ENCODE peak calls at places on chromosome 6, in six cellular contexts. One of them, this sample, is unnamed.

GRCh38 chr6:22151892-22152291 is 144.9 kb downstream of the PRL start:
- DNase-seq in glutamatergic neuron: no peak
- DNase-seq in BE2C: no peak
- DNase-seq in kidney epithelial cell: no peak
- DNase-seq in mammary epithelial cell: no peak
- DNase-seq in IMR-90: no peak
- DNase-seq in this sample: no peak

GRCh38 chr6:157325069-157325805 is 1.9 kb upstream of the TMEM242 start:
- DNase-seq in kidney epithelial cell: no peak
- DNase-seq in BE2C: no peak
- DNase-seq in glutamatergic neuron: no peak
- DNase-seq in mammary epithelial cell: peak; percentile 55
- DNase-seq in IMR-90: peak; percentile 63
- DNase-seq in this sample: no peak

GRCh38 chr6:90442366-90442765 is 144.5 kb downstream of the MAP3K7 start:
- DNase-seq in BE2C: no peak
- DNase-seq in mammary epithelial cell: no peak
- DNase-seq in kidney epithelial cell: no peak
- DNase-seq in glutamatergic neuron: no peak
- DNase-seq in IMR-90: peak; percentile 22
- DNase-seq in this sample: no peak

GRCh38 chr6:143233563-143234285 is 173.0 kb downstream of the AIG1 start:
- DNase-seq in glutamatergic neuron: no peak
- DNase-seq in mammary epithelial cell: no peak
- DNase-seq in IMR-90: no peak
- DNase-seq in BE2C: no peak
- DNase-seq in kidney epithelial cell: no peak
- DNase-seq in this sample: no peak

GRCh38 chr6:6758915-6759654 is 170.6 kb downstream of the LY86 start:
- DNase-seq in glutamatergic neuron: peak; percentile 62
- DNase-seq in kidney epithelial cell: peak; percentile 26
- DNase-seq in IMR-90: peak; percentile 61
- DNase-seq in BE2C: peak; percentile 51
- DNase-seq in mammary epithelial cell: peak; percentile 23
- DNase-seq in this sample: peak; percentile 53

GRCh38 chr6:155183095-155183494 is 80.7 kb upstream of the CLDN20 start:
- DNase-seq in mammary epithelial cell: no peak
- DNase-seq in glutamatergic neuron: no peak
- DNase-seq in IMR-90: no peak
- DNase-seq in kidney epithelial cell: no peak
- DNase-seq in BE2C: no peak
- DNase-seq in this sample: no peak

GRCh38 chr6:52534966-52535390 is 41.9 kb downstream of the TRAM2 start:
- DNase-seq in glutamatergic neuron: no peak
- DNase-seq in BE2C: no peak
- DNase-seq in IMR-90: no peak
- DNase-seq in mammary epithelial cell: no peak
- DNase-seq in kidney epithelial cell: no peak
- DNase-seq in this sample: no peak

GRCh38 chr6:94785514-94785913 is 791.8 kb upstream of the MANEA start:
- DNase-seq in IMR-90: no peak
- DNase-seq in mammary epithelial cell: no peak
- DNase-seq in BE2C: no peak
- DNase-seq in kidney epithelial cell: no peak
- DNase-seq in glutamatergic neuron: no peak
- DNase-seq in this sample: no peak

GRCh38 chr6:37845026-37845911 is 25.7 kb downstream of the ZFAND3 start:
- DNase-seq in BE2C: no peak
- DNase-seq in glutamatergic neuron: no peak
- DNase-seq in IMR-90: no peak
- DNase-seq in kidney epithelial cell: no peak
- DNase-seq in mammary epithelial cell: peak; percentile 15
- DNase-seq in this sample: no peak

GRCh38 chr6:6875818-6876470 is 231.8 kb upstream of the RREB1 start:
- DNase-seq in IMR-90: peak; percentile 80
- DNase-seq in BE2C: no peak
- DNase-seq in kidney epithelial cell: peak; percentile 69
- DNase-seq in glutamatergic neuron: no peak
- DNase-seq in mammary epithelial cell: peak; percentile 71
- DNase-seq in this sample: peak; percentile 78

GRCh38 chr6:41672016-41672415 is 33.7 kb downstream of the MDFI start:
- DNase-seq in BE2C: no peak
- DNase-seq in mammary epithelial cell: no peak
- DNase-seq in kidney epithelial cell: no peak
- DNase-seq in glutamatergic neuron: no peak
- DNase-seq in IMR-90: no peak
- DNase-seq in this sample: no peak
- TF ChIP-seq CTCF in BE2C: no peak
- TF ChIP-seq CTCF in mammary epithelial cell: no peak
- TF ChIP-seq CTCF in kidney epithelial cell: no peak
- TF ChIP-seq CTCF in glutamatergic neuron: no peak
- TF ChIP-seq CTCF in IMR-90: no peak
- TF ChIP-seq CTCF in this sample: no peak

DNA sequence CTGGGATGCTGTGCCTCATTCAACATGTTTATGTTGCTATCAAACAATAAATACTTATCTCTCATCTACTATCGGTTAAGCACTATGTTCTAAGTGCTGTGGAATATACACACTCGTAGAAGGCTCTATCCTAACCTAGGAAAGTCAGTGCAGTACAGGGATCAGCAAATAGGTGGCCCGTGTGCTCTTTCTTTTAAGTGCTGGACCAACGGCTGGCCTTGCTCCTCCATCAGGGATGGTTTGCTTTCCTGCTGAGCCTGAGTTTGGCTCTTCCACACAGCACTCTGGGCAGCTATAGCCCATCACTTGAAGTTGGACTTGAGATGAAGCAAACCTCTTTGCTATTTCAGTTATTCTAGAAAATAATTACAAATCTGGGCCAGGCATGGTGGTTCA is 66.9 kb upstream of the KCNK16 start:
- DNase-seq in kidney epithelial cell: no peak
- DNase-seq in mammary epithelial cell: no peak
- DNase-seq in glutamatergic neuron: no peak
- DNase-seq in IMR-90: no peak
- DNase-seq in BE2C: no peak
- DNase-seq in this sample: peak; percentile 17
- TF ChIP-seq CTCF in kidney epithelial cell: peak; percentile 21
- TF ChIP-seq CTCF in mammary epithelial cell: peak; percentile 30
- TF ChIP-seq CTCF in glutamatergic neuron: no peak
- TF ChIP-seq CTCF in IMR-90: no peak
- TF ChIP-seq CTCF in BE2C: peak; percentile 17
- TF ChIP-seq CTCF in this sample: no peak

GRCh38 chr6:166419268-166419667 is 36.5 kb upstream of the MPC1 start:
- DNase-seq in mammary epithelial cell: peak; percentile 76
- DNase-seq in IMR-90: peak; percentile 47
- DNase-seq in kidney epithelial cell: peak; percentile 29
- DNase-seq in glutamatergic neuron: no peak
- DNase-seq in BE2C: no peak
- DNase-seq in this sample: peak; percentile 43

GRCh38 chr6:166419717-166420116 is 37.0 kb upstream of the MPC1 start:
- DNase-seq in mammary epithelial cell: no peak
- DNase-seq in kidney epithelial cell: no peak
- DNase-seq in glutamatergic neuron: no peak
- DNase-seq in BE2C: no peak
- DNase-seq in IMR-90: no peak
- DNase-seq in this sample: no peak

GRCh38 chr6:166422201-166422940 is 39.6 kb upstream of the MPC1 start:
- DNase-seq in IMR-90: no peak
- DNase-seq in BE2C: no peak
- DNase-seq in glutamatergic neuron: no peak
- DNase-seq in mammary epithelial cell: no peak
- DNase-seq in kidney epithelial cell: no peak
- DNase-seq in this sample: no peak

GRCh38 chr6:166418691-166419143 is 36.0 kb upstream of the MPC1 start:
- DNase-seq in IMR-90: no peak
- DNase-seq in BE2C: no peak
- DNase-seq in mammary epithelial cell: no peak
- DNase-seq in kidney epithelial cell: no peak
- DNase-seq in glutamatergic neuron: no peak
- DNase-seq in this sample: no peak

DNA sequence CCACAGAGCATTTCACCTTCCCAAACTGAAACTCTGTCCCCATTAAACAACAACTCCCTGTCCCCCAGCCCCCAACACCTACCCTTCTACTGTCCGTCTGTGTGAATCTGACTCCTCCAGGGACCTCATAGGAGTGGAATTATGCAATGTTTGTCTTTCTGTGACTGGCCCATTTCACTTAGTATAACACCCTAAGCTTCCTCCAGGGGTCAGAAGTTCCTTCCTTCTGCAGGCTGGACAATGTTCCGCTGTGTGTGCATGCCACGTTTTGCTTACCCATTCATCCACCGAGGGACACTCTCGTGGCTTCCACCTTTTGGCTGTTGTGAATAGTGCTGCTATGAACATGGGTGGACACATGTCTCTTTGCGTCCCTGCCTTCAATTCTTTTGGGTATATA is 37.6 kb upstream of the MPC1 start:
- DNase-seq in mammary epithelial cell: no peak
- DNase-seq in BE2C: no peak
- DNase-seq in IMR-90: peak; percentile 21
- DNase-seq in glutamatergic neuron: no peak
- DNase-seq in kidney epithelial cell: no peak
- DNase-seq in this sample: peak; percentile 28
- TF ChIP-seq CTCF in mammary epithelial cell: peak; percentile 7
- TF ChIP-seq CTCF in BE2C: peak; percentile 29
- TF ChIP-seq CTCF in IMR-90: no peak
- TF ChIP-seq CTCF in glutamatergic neuron: no peak
- TF ChIP-seq CTCF in kidney epithelial cell: no peak
- TF ChIP-seq CTCF in this sample: no peak

GRCh38 chr6:125953502-125953875 is 3.1 kb upstream of the HINT3 start:
- DNase-seq in mammary epithelial cell: peak; percentile 48
- DNase-seq in IMR-90: no peak
- DNase-seq in kidney epithelial cell: no peak
- DNase-seq in glutamatergic neuron: peak; percentile 15
- DNase-seq in BE2C: peak; percentile 51
- DNase-seq in this sample: peak; percentile 64
- TF ChIP-seq CTCF in mammary epithelial cell: peak; percentile 79
- TF ChIP-seq CTCF in IMR-90: peak; percentile 28
- TF ChIP-seq CTCF in kidney epithelial cell: peak; percentile 46
- TF ChIP-seq CTCF in glutamatergic neuron: no peak
- TF ChIP-seq CTCF in BE2C: peak; percentile 49
- TF ChIP-seq CTCF in this sample: peak; percentile 38

DNA sequence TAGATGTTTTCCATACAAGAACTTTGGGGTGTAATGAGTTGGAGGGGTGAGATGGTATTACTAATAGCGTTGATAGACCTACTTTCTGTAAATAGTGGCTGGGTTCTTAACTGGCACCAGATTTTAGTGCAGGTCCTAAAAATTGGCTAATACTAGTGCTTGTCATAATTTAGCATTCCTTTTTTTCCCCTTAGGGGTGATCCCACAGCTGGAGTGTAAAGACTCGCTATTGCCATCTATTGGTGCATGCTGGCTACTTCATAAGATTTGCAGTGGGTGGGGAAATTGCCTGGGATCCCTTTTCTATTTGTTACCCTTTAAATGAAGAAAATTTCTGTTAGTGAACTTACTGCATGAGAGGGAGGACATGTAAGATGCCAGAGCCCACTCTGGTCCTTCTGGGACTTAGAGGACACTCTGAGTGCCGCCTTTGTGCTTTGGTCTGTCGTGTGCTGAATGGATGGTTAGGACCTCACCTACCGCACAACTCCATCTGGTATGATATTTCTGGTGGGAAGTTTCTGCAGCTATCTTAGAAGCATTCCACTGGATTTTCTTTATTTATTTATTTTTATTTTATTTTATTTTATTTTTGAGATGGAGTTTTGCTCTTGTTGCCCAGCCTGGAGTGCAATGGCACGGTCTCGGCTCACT is 195.5 kb downstream of the JARID2 start:
- DNase-seq in mammary epithelial cell: peak; percentile 50
- DNase-seq in IMR-90: peak; percentile 78
- DNase-seq in glutamatergic neuron: peak; percentile 43
- DNase-seq in BE2C: peak; percentile 58
- DNase-seq in kidney epithelial cell: no peak
- DNase-seq in this sample: peak; percentile 82
- TF ChIP-seq CTCF in mammary epithelial cell: peak; percentile 88
- TF ChIP-seq CTCF in IMR-90: peak; percentile 84
- TF ChIP-seq CTCF in glutamatergic neuron: peak; percentile 75
- TF ChIP-seq CTCF in BE2C: peak; percentile 92
- TF ChIP-seq CTCF in kidney epithelial cell: peak; percentile 92
- TF ChIP-seq CTCF in this sample: peak; percentile 75

DNA sequence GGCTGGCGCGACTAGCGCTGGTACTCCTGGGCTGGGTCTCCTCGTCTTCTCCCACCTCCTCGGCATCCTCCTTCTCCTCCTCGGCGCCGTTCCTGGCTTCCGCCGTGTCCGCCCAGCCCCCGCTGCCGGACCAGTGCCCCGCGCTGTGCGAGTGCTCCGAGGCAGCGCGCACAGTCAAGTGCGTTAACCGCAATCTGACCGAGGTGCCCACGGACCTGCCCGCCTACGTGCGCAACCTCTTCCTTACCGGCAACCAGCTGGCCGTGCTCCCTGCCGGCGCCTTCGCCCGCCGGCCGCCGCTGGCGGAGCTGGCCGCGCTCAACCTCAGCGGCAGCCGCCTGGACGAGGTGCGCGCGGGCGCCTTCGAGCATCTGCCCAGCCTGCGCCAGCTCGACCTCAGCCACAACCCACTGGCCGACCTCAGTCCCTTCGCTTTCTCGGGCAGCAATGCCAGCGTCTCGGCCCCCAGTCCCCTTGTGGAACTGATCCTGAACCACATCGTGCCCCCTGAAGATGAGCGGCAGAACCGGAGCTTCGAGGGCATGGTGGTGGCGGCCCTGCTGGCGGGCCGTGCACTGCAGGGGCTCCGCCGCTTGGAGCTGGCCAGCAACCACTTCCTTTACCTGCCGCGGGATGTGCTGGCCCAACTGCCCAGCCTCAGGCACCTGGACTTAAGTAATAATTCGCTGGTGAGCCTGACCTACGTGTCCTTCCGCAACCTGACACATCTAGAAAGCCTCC is 1.6 kb downstream of the TPBG start:
- DNase-seq in BE2C: peak; percentile 50
- DNase-seq in mammary epithelial cell: peak; percentile 73
- DNase-seq in kidney epithelial cell: no peak
- DNase-seq in glutamatergic neuron: peak; percentile 69
- DNase-seq in IMR-90: peak; percentile 35
- DNase-seq in this sample: peak; percentile 76
- TF ChIP-seq CTCF in BE2C: peak; percentile 21
- TF ChIP-seq CTCF in mammary epithelial cell: peak; percentile 30
- TF ChIP-seq CTCF in kidney epithelial cell: peak; percentile 34
- TF ChIP-seq CTCF in glutamatergic neuron: no peak
- TF ChIP-seq CTCF in IMR-90: peak; percentile 12
- TF ChIP-seq CTCF in this sample: peak; percentile 22

GRCh38 chr6:149190228-149190831 is 127.2 kb upstream of the TAB2 start:
- DNase-seq in glutamatergic neuron: no peak
- DNase-seq in mammary epithelial cell: peak; percentile 57
- DNase-seq in kidney epithelial cell: no peak
- DNase-seq in IMR-90: peak; percentile 13
- DNase-seq in BE2C: peak; percentile 51
- DNase-seq in this sample: peak; percentile 70
- TF ChIP-seq CTCF in glutamatergic neuron: no peak
- TF ChIP-seq CTCF in mammary epithelial cell: peak; percentile 59
- TF ChIP-seq CTCF in kidney epithelial cell: peak; percentile 16
- TF ChIP-seq CTCF in IMR-90: peak; percentile 3
- TF ChIP-seq CTCF in BE2C: peak; percentile 40
- TF ChIP-seq CTCF in this sample: no peak

DNA sequence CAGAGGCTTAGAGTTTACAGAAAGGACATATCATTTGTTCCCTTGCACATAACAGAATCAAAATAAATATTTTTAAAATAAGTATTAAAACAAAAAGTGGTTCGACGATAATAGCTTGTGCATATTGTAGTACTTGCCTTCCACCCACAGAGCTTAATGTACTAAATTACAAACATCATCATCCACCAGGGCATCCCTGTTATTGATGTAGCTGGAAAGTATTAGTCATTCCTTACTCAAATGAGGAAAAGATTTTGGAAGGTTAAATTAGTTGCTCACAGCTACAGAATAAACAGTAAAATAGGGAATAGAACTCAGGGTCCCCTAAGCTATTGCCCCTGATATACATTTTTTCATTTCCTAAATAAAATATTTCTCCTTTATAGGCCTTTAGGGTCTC is 150.3 kb downstream of the PTPRK start:
- DNase-seq in BE2C: no peak
- DNase-seq in mammary epithelial cell: peak; percentile 48
- DNase-seq in glutamatergic neuron: no peak
- DNase-seq in kidney epithelial cell: no peak
- DNase-seq in IMR-90: peak; percentile 78
- DNase-seq in this sample: peak; percentile 12
- TF ChIP-seq CTCF in BE2C: no peak
- TF ChIP-seq CTCF in mammary epithelial cell: peak; percentile 6
- TF ChIP-seq CTCF in glutamatergic neuron: no peak
- TF ChIP-seq CTCF in kidney epithelial cell: no peak
- TF ChIP-seq CTCF in IMR-90: no peak
- TF ChIP-seq CTCF in this sample: no peak